ENCODE peak calls at places on chromosomes 11 and 22, in eight cellular contexts. E, K, R, O, X, N, P and Y are unnamed samples.

GRCh38 chr11:121582296-121582695 is 129.5 kb upstream of the SORL1-AS1 start:
- DNase-seq in E (no peak), K (no peak), R (no peak), O (no peak), X (no peak), N (no peak), P (no peak), Y (no peak)

GRCh38 chr22:26927841-26928240 is 270.5 kb downstream of the MIAT start:
- DNase-seq in E (no peak), K (no peak), R (no peak), O (no peak), X (no peak), N (no peak), P (no peak), Y (no peak)

GRCh38 chr11:69537126-69537525 is 55.7 kb downstream of the LINC01488 start:
- DNase-seq in E (no peak), K (no peak), R (no peak), O (no peak), X (no peak), N (no peak), P (no peak), Y (no peak)

GRCh38 chr11:75270896-75271415 is 30.4 kb downstream of the TPBGL start:
- DNase-seq in E (no peak), K (peak; percentile 27), R (no peak), O (no peak), X (no peak), N (no peak), P (no peak), Y (peak; percentile 47)

GRCh38 chr22:25869771-25870170 is 127.8 kb downstream of the MYO18B start:
- DNase-seq in E (no peak), K (no peak), R (no peak), O (no peak), X (no peak), N (no peak), P (no peak), Y (no peak)

GRCh38 chr11:69499946-69500284 is 18.5 kb downstream of the LINC01488 start:
- DNase-seq in E (no peak), K (no peak), R (no peak), O (no peak), X (peak; percentile 48), N (no peak), P (no peak), Y (no peak)

GRCh38 chr11:59187587-59187986 is 15.7 kb downstream of the DTX4 start:
- DNase-seq in E (peak; percentile 43), K (peak; percentile 54), R (no peak), O (peak; percentile 16), X (no peak), N (no peak), P (peak; percentile 61), Y (no peak)

GRCh38 chr22:20267441-20268288 is 453 bp downstream of the RTN4R start:
- DNase-seq in E (no peak), K (no peak), R (no peak), O (no peak), X (peak; percentile 66), N (peak; percentile 4), P (no peak), Y (peak; percentile 25)

GRCh38 chr11:73944085-73944484 is 6.7 kb upstream of the DNAJB13 start:
- DNase-seq in E (no peak), K (no peak), R (no peak), O (no peak), X (no peak), N (no peak), P (no peak), Y (no peak)

GRCh38 chr11:64918056-64918455 is 1.0 kb upstream of the ATG2A start:
- DNase-seq in E (no peak), K (peak; percentile 70), R (peak; percentile 15), O (peak; percentile 23), X (no peak), N (no peak), P (no peak), Y (peak; percentile 57)

GRCh38 chr22:42410708-42411107 is 21.5 kb downstream of the NFAM1 start:
- DNase-seq in E (no peak), K (no peak), R (no peak), O (no peak), X (no peak), N (no peak), P (no peak), Y (no peak)

GRCh38 chr11:22337571-22338464 is at the start of gene SLC17A6:
- DNase-seq in E (peak; percentile 28), K (peak; percentile 8), R (no peak), O (no peak), X (no peak), N (peak; percentile 31), P (no peak), Y (peak; percentile 67)

GRCh38 chr22:35446365-35446764 is 46.4 kb downstream of the MCM5 start:
- DNase-seq in E (no peak), K (peak; percentile 95), R (no peak), O (peak; percentile 77), X (peak; percentile 48), N (peak; percentile 91), P (no peak), Y (no peak)

GRCh38 chr11:40867991-40868685 is 591.3 kb downstream of the LRRC4C start:
- DNase-seq in E (no peak), K (no peak), R (no peak), O (no peak), X (no peak), N (no peak), P (no peak), Y (no peak)

GRCh38 chr22:37893583-37893983 is 12.5 kb upstream of the MICALL1 start:
- DNase-seq in E (no peak), K (no peak), R (no peak), O (no peak), X (no peak), N (no peak), P (no peak), Y (no peak)

GRCh38 chr22:37884420-37884819 is 21.7 kb upstream of the MICALL1 start:
- DNase-seq in E (no peak), K (peak; percentile 46), R (no peak), O (no peak), X (no peak), N (no peak), P (no peak), Y (no peak)

GRCh38 chr22:37891926-37892325 is 14.2 kb upstream of the MICALL1 start:
- DNase-seq in E (no peak), K (no peak), R (no peak), O (no peak), X (no peak), N (no peak), P (no peak), Y (no peak)

GRCh38 chr22:37892566-37893338 is 13.3 kb upstream of the MICALL1 start:
- DNase-seq in E (peak; percentile 66), K (no peak), R (peak; percentile 60), O (no peak), X (no peak), N (no peak), P (peak; percentile 42), Y (no peak)

GRCh38 chr22:37887610-37888378 is 18.3 kb upstream of the MICALL1 start:
- DNase-seq in E (no peak), K (peak; percentile 65), R (peak; percentile 53), O (peak; percentile 47), X (no peak), N (peak; percentile 88), P (peak; percentile 43), Y (peak; percentile 64)
- TF ChIP-seq CTCF in E (peak; percentile 20), K (peak; percentile 69), R (peak; percentile 11), O (peak; percentile 79), X (no peak), N (peak; percentile 75), P (peak; percentile 44), Y (no peak)

DNA sequence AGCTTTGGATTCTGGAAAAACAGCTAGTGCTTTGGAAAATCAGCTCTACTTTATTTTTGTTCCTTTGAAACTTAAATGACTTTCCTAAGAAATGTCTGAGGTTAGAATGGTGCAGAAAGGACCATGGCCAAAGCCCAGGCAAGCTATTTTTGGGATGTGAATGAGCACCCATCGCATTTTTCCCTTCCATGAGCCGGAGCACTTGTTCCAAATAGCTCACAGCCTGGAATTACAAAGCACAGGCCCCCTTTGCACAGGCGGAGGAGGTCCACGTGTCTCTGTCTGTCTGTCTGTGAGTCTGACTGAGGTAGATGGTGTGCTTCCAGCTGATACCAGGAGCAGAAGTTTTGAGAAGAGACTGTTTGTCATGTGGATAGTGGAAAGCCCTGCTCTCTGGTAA is 50.7 kb downstream of the MICAL2 start:
- DNase-seq in E (peak; percentile 57), K (no peak), R (no peak), O (no peak), X (no peak), N (no peak), P (no peak), Y (no peak)
- H3K27ac ChIP-seq in E (peak overlapping the region; percentile 88), K (peak overlapping the region; percentile 44), R (no peak overlapping the region), O (peak overlapping the region; percentile 80), X (no peak overlapping the region), N (no peak overlapping the region), P (peak overlapping the region; percentile 83), Y (no peak overlapping the region)

DNA sequence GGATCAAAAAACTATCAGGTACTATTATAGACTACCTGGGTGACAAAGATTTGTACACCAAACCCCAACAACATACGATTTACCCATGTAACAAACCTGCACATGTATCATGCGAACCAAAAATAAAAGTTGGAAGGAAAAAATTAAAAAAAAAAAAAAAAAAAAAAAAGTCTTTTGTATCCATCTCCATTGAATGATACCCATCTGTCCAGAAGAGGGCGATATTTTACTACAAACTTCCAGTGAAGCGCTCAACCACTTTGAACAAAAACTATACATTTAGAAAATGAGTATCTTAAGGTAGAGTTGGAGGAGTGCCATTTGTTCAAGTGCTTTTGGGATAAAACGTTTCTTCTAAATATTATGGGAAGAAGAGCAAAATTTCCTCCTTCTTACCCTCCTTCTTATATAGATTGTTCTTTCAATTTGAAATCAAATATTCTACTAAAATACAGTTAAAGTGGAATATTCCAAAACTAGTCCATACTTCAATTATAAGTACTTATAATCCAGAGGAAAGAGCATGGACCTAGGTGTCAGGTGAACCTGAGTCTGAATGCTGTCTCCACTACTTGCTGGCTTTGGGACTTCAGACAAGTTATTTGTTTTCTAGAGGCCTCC is 23.3 kb downstream of the ARL14EP start:
- DNase-seq in E (peak; percentile 19), K (peak; percentile 62), R (no peak), O (peak; percentile 15), X (no peak), N (peak; percentile 25), P (no peak), Y (peak; percentile 93)
- TF ChIP-seq CTCF in E (peak; percentile 48), K (peak; percentile 76), R (no peak), O (peak; percentile 62), X (peak; percentile 54), N (peak; percentile 59), P (peak; percentile 80), Y (peak; percentile 99)

GRCh38 chr22:49823289-49824045 is 4.2 kb downstream of the BRD1 start:
- DNase-seq in E (no peak), K (no peak), R (no peak), O (no peak), X (peak; percentile 46), N (no peak), P (no peak), Y (no peak)

GRCh38 chr22:49824936-49825335 is 2.7 kb downstream of the BRD1 start:
- DNase-seq in E (no peak), K (no peak), R (no peak), O (no peak), X (peak; percentile 46), N (no peak), P (no peak), Y (no peak)

GRCh38 chr22:49825944-49826602 is 1.6 kb downstream of the BRD1 start:
- DNase-seq in E (no peak), K (peak; percentile 72), R (no peak), O (no peak), X (peak; percentile 67), N (peak; percentile 46), P (peak; percentile 43), Y (peak; percentile 28)

GRCh38 chr22:49825436-49825835 is 2.2 kb downstream of the BRD1 start:
- DNase-seq in E (no peak), K (peak; percentile 66), R (no peak), O (no peak), X (peak; percentile 48), N (peak; percentile 35), P (no peak), Y (no peak)

GRCh38 chr22:49824185-49824925 is 3.3 kb downstream of the BRD1 start:
- DNase-seq in E (no peak), K (no peak), R (no peak), O (no peak), X (no peak), N (peak; percentile 58), P (no peak), Y (no peak)
- H3K27ac ChIP-seq in E (no peak overlapping the region), K (no peak overlapping the region), R (no peak overlapping the region), O (no peak overlapping the region), X (no peak overlapping the region), N (no peak overlapping the region), P (no peak overlapping the region), Y (peak overlapping the region; percentile 96)